ENCODE peak calls at places on chromosomes 12 and 14, in four cellular contexts. P is stimulated activated CD4-positive, alpha-beta T cell treated with anti-CD3 and anti-CD28 coated beads, Interleukin-4, amount 100 ng/mL, for 1 hour; A is heart left ventricle; L is NCI-H1105 treated with DMSO at 0.1 percent for 48 hours. C is an unnamed sample.

GRCh38 chr12:132356686-132357622 is 27.6 kb upstream of the GALNT9 start:
- DNase-seq in P (peak; percentile 12), A (no peak), L (no peak), C (no peak)

GRCh38 chr14:97380539-97380941 is 583.4 kb downstream of the VRK1 start:
- DNase-seq in P (peak; percentile 67), A (no peak), L (no peak), C (no peak)

GRCh38 chr12:127559349-127560040 is 707.5 kb upstream of the TMEM132C start:
- DNase-seq in P (peak; percentile 41), A (peak; percentile 24), L (peak; percentile 84), C (no peak)

GRCh38 chr12:115419145-115419646 is 735.2 kb upstream of the TBX3 start:
- DNase-seq in P (no peak), A (no peak), L (no peak), C (no peak)

GRCh38 chr12:70722584-70723343 is 85.5 kb upstream of the PTPRB start:
- DNase-seq in P (no peak), A (no peak), L (no peak), C (no peak)

GRCh38 chr14:71720978-71721624 is 211.1 kb upstream of the RGS6 start:
- DNase-seq in P (no peak), A (peak; percentile 41), L (peak; percentile 32), C (peak; percentile 34)

GRCh38 chr12:79415754-79416435 is 274.9 kb downstream of the PAWR start:
- DNase-seq in P (no peak), A (no peak), L (no peak), C (no peak)

GRCh38 chr12:34404377-34405285 is 382.3 kb downstream of the ALG10 start:
- DNase-seq in P (no peak), A (peak; percentile 3), L (no peak), C (peak; percentile 1)

GRCh38 chr12:51793201-51793600 is 55.3 kb downstream of the FIGNL2 start:
- DNase-seq in P (no peak), A (no peak), L (no peak), C (no peak)

GRCh38 chr12:28219827-28220226 is 29.6 kb downstream of the CCDC91 start:
- DNase-seq in P (no peak), A (no peak), L (no peak), C (no peak)

GRCh38 chr12:117845271-117845904 is 123.4 kb downstream of the KSR2 start:
- DNase-seq in P (no peak), A (no peak), L (no peak), C (peak; percentile 35)

GRCh38 chr14:99996951-99997571 is 68.2 kb upstream of the EVL start:
- DNase-seq in P (no peak), A (no peak), L (no peak), C (no peak)

GRCh38 chr12:104643921-104644669 is 187.3 kb downstream of the CHST11 start:
- DNase-seq in P (no peak), A (peak; percentile 40), L (peak; percentile 95), C (peak; percentile 31)